ENCODE peak calls at places on chromosomes 13 and 19, in four cellular contexts. One of them, this sample, is unnamed. For H3K36me3 and H3K4me1, the result is how much of the 10 kb centered on the place peaks cover.

GRCh38 chr19:10701955-10702307 is 692 bp downstream of the QTRT1 start:
- DNase-seq in DND-41: peak
- DNase-seq in neuronal stem cell: peak
- DNase-seq in adrenal gland: no peak
- DNase-seq in this sample: no peak

GRCh38 chr19:3380829-3381228 is 14.4 kb downstream of the NFIC start:
- DNase-seq in DND-41: no peak
- DNase-seq in neuronal stem cell: no peak
- DNase-seq in adrenal gland: no peak
- DNase-seq in this sample: no peak

GRCh38 chr13:48334534-48335127 is 31.1 kb downstream of the RB1 start:
- DNase-seq in neuronal stem cell: no peak
- DNase-seq in adrenal gland: no peak
- DNase-seq in DND-41: no peak
- DNase-seq in this sample: peak

GRCh38 chr19:13163609-13164364 is 13.6 kb downstream of the IER2 start:
- DNase-seq in neuronal stem cell: peak
- DNase-seq in adrenal gland: peak
- DNase-seq in DND-41: peak
- DNase-seq in this sample: peak

GRCh38 chr13:72970956-72971355 is 87.8 kb upstream of the KLF5 start:
- DNase-seq in DND-41: no peak
- DNase-seq in adrenal gland: no peak
- DNase-seq in neuronal stem cell: no peak
- DNase-seq in this sample: peak

GRCh38 chr13:35874704-35875103 is 256.5 kb downstream of the DCLK1 start:
- DNase-seq in DND-41: no peak
- DNase-seq in adrenal gland: no peak
- DNase-seq in neuronal stem cell: no peak
- DNase-seq in this sample: no peak

GRCh38 chr13:102555914-102556553 is 40.8 kb upstream of the TPP2 start:
- DNase-seq in neuronal stem cell: peak
- DNase-seq in DND-41: peak
- DNase-seq in adrenal gland: no peak
- DNase-seq in this sample: peak

GRCh38 chr13:20015763-20016162 is 57.2 kb downstream of the ZMYM2 start:
- DNase-seq in adrenal gland: no peak
- DNase-seq in neuronal stem cell: no peak
- DNase-seq in DND-41: no peak
- DNase-seq in this sample: no peak

GRCh38 chr19:58170860-58171259 is 12.0 kb upstream of the ZNF274 start:
- DNase-seq in DND-41: no peak
- DNase-seq in neuronal stem cell: no peak
- DNase-seq in adrenal gland: no peak
- DNase-seq in this sample: no peak

GRCh38 chr13:21733475-21734311 is 62.8 kb downstream of the FGF9 start:
- DNase-seq in adrenal gland: no peak
- DNase-seq in DND-41: no peak
- DNase-seq in neuronal stem cell: no peak
- DNase-seq in this sample: no peak

GRCh38 chr19:3289971-3290569 is 65.6 kb downstream of the CELF5 start:
- DNase-seq in neuronal stem cell: no peak
- DNase-seq in adrenal gland: no peak
- DNase-seq in DND-41: no peak
- DNase-seq in this sample: no peak

GRCh38 chr13:30107536-30108136 is 199.7 kb downstream of the KATNAL1 start:
- DNase-seq in neuronal stem cell: no peak
- DNase-seq in DND-41: no peak
- DNase-seq in adrenal gland: peak
- DNase-seq in this sample: peak

GRCh38 chr19:4606921-4607678 is 32.2 kb upstream of the TNFAIP8L1 start:
- DNase-seq in DND-41: no peak
- DNase-seq in neuronal stem cell: peak
- DNase-seq in adrenal gland: peak
- DNase-seq in this sample: peak

GRCh38 chr13:38664920-38665319 is 22.0 kb upstream of the FREM2 start:
- DNase-seq in neuronal stem cell: no peak
- DNase-seq in adrenal gland: no peak
- DNase-seq in DND-41: no peak
- DNase-seq in this sample: no peak

GRCh38 chr19:13022859-13023636 is 27.8 kb downstream of the NFIX start:
- DNase-seq in neuronal stem cell: no peak
- DNase-seq in DND-41: peak
- DNase-seq in adrenal gland: peak
- DNase-seq in this sample: peak

GRCh38 chr13:40352385-40352778 is 314.1 kb downstream of the FOXO1 start:
- DNase-seq in DND-41: no peak
- DNase-seq in neuronal stem cell: no peak
- DNase-seq in adrenal gland: peak
- DNase-seq in this sample: no peak

GRCh38 chr13:26548251-26548765 is 9.2 kb upstream of the WASF3 start:
- DNase-seq in neuronal stem cell: no peak
- DNase-seq in DND-41: no peak
- DNase-seq in adrenal gland: no peak
- DNase-seq in this sample: no peak

GRCh38 chr13:98014766-98015165 is 61.3 kb downstream of the IPO5 start:
- DNase-seq in adrenal gland: no peak
- DNase-seq in DND-41: no peak
- DNase-seq in neuronal stem cell: no peak
- DNase-seq in this sample: peak
- H3K36me3 ChIP-seq in adrenal gland: under half
- H3K36me3 ChIP-seq in DND-41: half or more
- H3K36me3 ChIP-seq in neuronal stem cell: half or more
- H3K36me3 ChIP-seq in this sample: half or more

DNA sequence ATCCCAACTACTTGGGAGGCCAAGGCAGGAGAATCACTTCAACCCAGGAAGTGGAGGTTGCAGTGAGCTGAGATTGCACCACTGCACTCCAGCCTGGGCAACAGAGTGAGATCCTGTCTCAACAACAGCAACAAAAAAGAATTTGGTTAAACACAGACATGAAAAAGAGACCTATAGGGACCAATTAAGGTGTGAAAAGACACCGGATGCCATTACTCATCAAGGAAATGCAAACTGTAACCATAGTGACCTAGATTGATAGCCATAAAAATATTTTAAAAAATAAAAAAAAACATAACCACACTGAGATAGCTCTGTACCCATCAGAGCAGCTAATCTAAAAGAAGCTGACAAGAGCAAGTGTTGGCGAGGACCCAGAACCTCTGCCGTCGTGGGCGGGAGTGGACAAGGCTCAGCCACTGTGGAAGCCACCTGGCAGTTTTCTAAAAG is 37.1 kb upstream of the ISYNA1 start:
- DNase-seq in DND-41: no peak
- DNase-seq in neuronal stem cell: no peak
- DNase-seq in adrenal gland: no peak
- DNase-seq in this sample: no peak
- H3K4me1 ChIP-seq in DND-41: under half
- H3K4me1 ChIP-seq in neuronal stem cell: under half
- H3K4me1 ChIP-seq in adrenal gland: under half
- H3K4me1 ChIP-seq in this sample: under half

GRCh38 chr19:54574527-54575056 is 1.0 kb downstream of the LILRA2 start:
- DNase-seq in neuronal stem cell: no peak
- DNase-seq in adrenal gland: no peak
- DNase-seq in DND-41: no peak
- DNase-seq in this sample: no peak
- H3K4me3 ChIP-seq in neuronal stem cell: no peak
- H3K4me3 ChIP-seq in adrenal gland: no peak
- H3K4me3 ChIP-seq in DND-41: no peak
- H3K4me3 ChIP-seq in this sample: no peak

GRCh38 chr19:46773018-46773399 is 15.4 kb downstream of the SLC1A5 start:
- DNase-seq in neuronal stem cell: no peak
- DNase-seq in adrenal gland: no peak
- DNase-seq in DND-41: no peak
- DNase-seq in this sample: no peak

GRCh38 chr19:46772170-46773017 is 16.0 kb downstream of the SLC1A5 start:
- DNase-seq in neuronal stem cell: no peak
- DNase-seq in adrenal gland: no peak
- DNase-seq in DND-41: peak
- DNase-seq in this sample: no peak

GRCh38 chr19:46782355-46783019 is 5.9 kb downstream of the SLC1A5 start:
- DNase-seq in DND-41: no peak
- DNase-seq in neuronal stem cell: no peak
- DNase-seq in adrenal gland: no peak
- DNase-seq in this sample: no peak

GRCh38 chr19:46775642-46776258 is 12.6 kb downstream of the SLC1A5 start:
- DNase-seq in neuronal stem cell: no peak
- DNase-seq in DND-41: no peak
- DNase-seq in adrenal gland: no peak
- DNase-seq in this sample: no peak

DNA sequence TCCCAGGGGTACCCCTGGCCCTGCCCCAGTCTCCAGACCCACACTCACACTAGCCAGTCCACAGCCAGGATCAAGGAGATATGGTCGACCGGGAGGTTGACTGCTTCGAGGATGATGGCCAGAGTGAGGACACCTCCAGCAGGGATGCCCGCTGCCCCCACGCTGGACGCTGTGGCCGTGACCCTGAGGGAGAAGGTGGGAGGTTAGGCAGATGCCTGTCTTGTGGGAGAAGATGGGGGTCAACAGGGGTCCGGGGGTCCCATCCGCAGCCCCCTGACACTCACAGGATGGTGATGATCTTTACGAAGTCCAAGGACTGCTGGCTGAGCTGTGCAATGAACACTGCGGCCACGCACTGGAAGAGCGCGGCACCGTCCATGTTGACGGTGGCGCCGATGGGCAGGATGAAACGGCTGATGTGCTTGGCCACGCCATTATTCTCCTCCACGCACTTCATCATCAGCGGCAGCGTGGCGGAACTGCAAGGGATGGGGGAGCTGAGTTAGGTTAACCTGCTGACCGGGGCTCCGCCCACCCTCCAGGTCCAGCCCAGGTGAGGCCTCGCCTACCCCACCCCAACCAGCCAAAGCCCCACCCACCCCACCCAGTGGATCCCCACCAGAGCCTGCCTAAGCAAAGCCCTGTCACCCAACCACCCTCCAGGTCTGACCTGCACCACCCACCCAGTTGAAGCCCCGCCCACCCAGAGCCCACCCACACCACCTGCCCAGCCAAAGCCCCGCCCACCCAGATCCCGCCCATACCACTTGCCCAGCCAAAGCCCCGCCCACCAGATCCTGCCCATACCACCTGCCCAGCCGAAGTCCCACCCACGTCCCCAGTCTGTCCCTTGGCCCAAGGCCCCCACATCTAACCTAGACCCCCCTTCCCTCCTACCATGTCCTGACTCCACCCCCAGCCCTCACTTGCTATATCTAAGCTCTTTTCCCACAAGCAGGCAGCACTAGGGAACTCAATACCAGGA is 11.2 kb downstream of the SLC1A5 start:
- DNase-seq in DND-41: peak
- DNase-seq in adrenal gland: no peak
- DNase-seq in neuronal stem cell: no peak
- DNase-seq in this sample: no peak
- H3K36me3 ChIP-seq in DND-41: half or more
- H3K36me3 ChIP-seq in adrenal gland: under half
- H3K36me3 ChIP-seq in neuronal stem cell: half or more
- H3K36me3 ChIP-seq in this sample: half or more

GRCh38 chr19:2050991-2051770 is at the start of gene MKNK2:
- DNase-seq in neuronal stem cell: peak
- DNase-seq in adrenal gland: peak
- DNase-seq in DND-41: peak
- DNase-seq in this sample: peak

GRCh38 chr19:2051771-2052704 is 994 bp upstream of the MKNK2 start:
- DNase-seq in DND-41: peak
- DNase-seq in adrenal gland: no peak
- DNase-seq in neuronal stem cell: no peak
- DNase-seq in this sample: no peak

GRCh38 chr19:2048959-2049740 is 1.9 kb downstream of the MKNK2 start:
- DNase-seq in neuronal stem cell: no peak
- DNase-seq in adrenal gland: peak
- DNase-seq in DND-41: no peak
- DNase-seq in this sample: no peak

GRCh38 chr19:2049741-2050348 is 1.2 kb downstream of the MKNK2 start:
- DNase-seq in DND-41: peak
- DNase-seq in adrenal gland: peak
- DNase-seq in neuronal stem cell: no peak
- DNase-seq in this sample: peak

DNA sequence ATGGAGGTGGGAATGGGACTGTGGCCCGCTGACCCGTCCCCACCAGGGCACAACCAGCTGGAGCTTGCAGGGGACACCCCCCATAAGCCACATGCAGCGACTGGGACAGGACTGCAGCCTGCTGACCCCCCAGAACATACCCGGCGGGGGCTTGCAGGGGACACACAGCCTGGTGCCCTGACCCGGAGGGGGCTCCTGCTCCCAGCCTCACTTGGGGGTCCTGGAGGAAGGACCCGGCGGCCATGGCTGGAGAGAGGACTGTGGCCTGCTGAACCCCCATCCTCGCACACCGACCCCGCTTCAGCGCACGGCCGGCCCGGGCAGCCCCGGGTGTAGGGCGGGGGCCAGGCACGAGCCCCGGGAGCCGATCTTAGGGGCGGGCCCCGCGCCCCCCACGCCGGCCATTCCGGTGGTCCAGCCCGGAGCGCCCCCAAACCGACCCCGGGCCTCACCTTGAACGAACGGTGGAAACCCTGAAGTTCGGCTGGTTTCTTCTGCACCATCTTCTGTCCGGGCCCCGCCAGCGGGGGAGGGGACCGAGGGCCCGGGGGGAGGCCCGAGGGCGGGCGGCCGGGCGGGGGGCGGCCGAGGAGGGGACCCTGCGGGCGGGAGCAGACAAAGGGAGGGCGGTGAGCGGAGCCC is 574 bp downstream of the MKNK2 start:
- DNase-seq in DND-41: no peak
- DNase-seq in neuronal stem cell: no peak
- DNase-seq in adrenal gland: no peak
- DNase-seq in this sample: no peak
- H3K4me1 ChIP-seq in DND-41: under half
- H3K4me1 ChIP-seq in neuronal stem cell: under half
- H3K4me1 ChIP-seq in adrenal gland: half or more
- H3K4me1 ChIP-seq in this sample: half or more

DNA sequence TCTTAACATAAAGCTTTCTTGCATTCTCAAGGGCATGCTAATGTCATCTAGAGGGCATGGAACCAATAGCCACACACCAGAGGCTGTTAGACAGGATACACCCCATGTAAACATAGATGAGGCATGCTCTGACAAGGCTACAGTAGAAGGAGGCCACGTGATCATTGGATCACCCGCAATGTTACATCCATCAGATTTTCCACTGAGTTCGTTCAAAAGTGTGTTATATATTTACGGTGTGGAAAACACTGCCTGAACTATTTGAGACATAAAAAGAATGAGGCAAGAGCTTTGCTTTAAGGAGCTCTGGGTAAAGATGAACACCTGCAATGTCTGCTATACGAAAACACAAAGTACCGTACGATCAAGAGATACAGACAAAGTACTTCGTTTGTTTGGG is 817.5 kb upstream of the SLC10A2 start:
- DNase-seq in neuronal stem cell: no peak
- DNase-seq in adrenal gland: no peak
- DNase-seq in DND-41: no peak
- DNase-seq in this sample: peak
- H3K4me3 ChIP-seq in neuronal stem cell: no peak
- H3K4me3 ChIP-seq in adrenal gland: no peak
- H3K4me3 ChIP-seq in DND-41: no peak
- H3K4me3 ChIP-seq in this sample: peak

This sample was measured in adipocyte.